ENCODE peak calls at places on chromosome 9, in five cellular contexts. A is SK-N-SH, K is K562, N is GM12878, E is HepG2. P is an unnamed sample.

GRCh38 chr9:8760000-8760767 is 960.6 kb upstream of the DMAC1 start:
- DNase-seq in N (no peak), K (no peak), E (no peak), A (no peak), P (no peak)

GRCh38 chr9:107547303-107547702 is 57.7 kb upstream of the KLF4 start:
- DNase-seq in N (no peak), K (no peak), A (no peak), E (no peak), P (no peak)

GRCh38 chr9:88716636-88717035 is 181.7 kb downstream of the NXNL2 start:
- DNase-seq in N (no peak), A (no peak), E (no peak), K (no peak), P (no peak)

GRCh38 chr9:34651876-34652602 is at the start of gene IL11RA:
- DNase-seq in K (peak; percentile 94), N (no peak), A (no peak), E (peak; percentile 92), P (peak; percentile 84)

GRCh38 chr9:3756071-3756470 is 230.3 kb upstream of the RFX3 start:
- DNase-seq in K (no peak), N (no peak), A (no peak), E (no peak), P (no peak)

GRCh38 chr9:111914749-111915424 is 18.3 kb downstream of the UGCG start:
- DNase-seq in A (peak; percentile 38), E (no peak), N (no peak), K (peak; percentile 49), P (no peak)

GRCh38 chr9:6793203-6793602 is 35.4 kb downstream of the KDM4C start:
- DNase-seq in E (no peak), A (no peak), N (no peak), K (no peak), P (no peak)

GRCh38 chr9:105679406-105680022 is 14.8 kb upstream of the TMEM38B start:
- DNase-seq in K (no peak), A (no peak), N (no peak), E (peak; percentile 89), P (no peak)

GRCh38 chr9:115633099-115633498 is 515.1 kb upstream of the TNC start:
- DNase-seq in E (no peak), K (no peak), A (no peak), N (no peak), P (peak; percentile 33)

GRCh38 chr9:684950-685340 is 156.6 kb upstream of the DMRT1 start:
- DNase-seq in E (peak; percentile 59), N (no peak), K (no peak), A (no peak), P (peak; percentile 88)

GRCh38 chr9:89405832-89406231 is 87.5 kb downstream of the SECISBP2 start:
- DNase-seq in A (peak; percentile 57), K (no peak), N (no peak), E (no peak), P (no peak)

GRCh38 chr9:95724253-95724991 is 151.1 kb upstream of the ERCC6L2 start:
- DNase-seq in A (no peak), E (peak; percentile 93), K (no peak), N (peak; percentile 83), P (no peak)

GRCh38 chr9:36136277-36136893 is at the start of gene GLIPR2:
- DNase-seq in E (peak; percentile 18), A (peak; percentile 92), K (peak; percentile 78), N (no peak), P (peak; percentile 65)

DNA sequence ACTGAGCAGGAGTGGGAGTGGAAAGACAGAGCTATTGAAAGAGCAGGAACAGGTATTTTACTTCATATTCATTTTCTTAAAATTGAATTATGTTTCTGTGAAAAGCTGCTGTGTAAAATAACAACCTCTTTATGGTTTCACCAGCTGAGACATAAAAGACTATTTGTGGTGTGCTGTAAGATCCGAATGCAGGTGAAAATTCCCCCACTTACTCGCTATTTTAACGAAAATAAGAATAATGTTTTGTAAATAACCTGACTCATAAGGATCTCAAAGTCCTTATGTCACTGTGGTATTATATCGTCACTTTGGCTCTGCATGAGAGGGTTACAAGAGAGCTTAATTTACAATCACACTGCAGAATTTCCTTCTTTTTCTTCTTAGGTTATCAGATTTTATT is 65.3 kb upstream of the NFIB start:
- DNase-seq in K (no peak), E (no peak), N (no peak), A (no peak), P (no peak)
- TF ChIP-seq SMC3 in K (no peak), E (no peak), N (no peak), A (no peak), P (no peak)

GRCh38 chr9:91843623-91844111 is 106.4 kb downstream of the ROR2 start:
- DNase-seq in A (peak; percentile 76), E (no peak), K (no peak), N (no peak), P (no peak)
- TF ChIP-seq MXI1 in A (peak; percentile 59), E (no peak), K (no peak), N (no peak), P (no peak)

GRCh38 chr9:121744687-121745395 is 93.4 kb downstream of the DAB2IP start:
- DNase-seq in E (peak; percentile 61), N (no peak), A (no peak), K (no peak), P (peak; percentile 73)
- TF ChIP-seq SMC3 in E (no peak), N (no peak), A (no peak), K (no peak), P (no peak)

GRCh38 chr9:134971196-134971595 is 53.5 kb upstream of the FCN1 start:
- DNase-seq in A (no peak), K (no peak), N (no peak), E (no peak), P (no peak)
- TF ChIP-seq MXI1 in A (no peak), K (no peak), N (no peak), E (no peak), P (no peak)

GRCh38 chr9:132955123-132955522 is 10.7 kb upstream of the TSC1 start:
- DNase-seq in N (no peak), A (no peak), K (no peak), E (no peak), P (no peak)
- TF ChIP-seq SMC3 in N (no peak), A (no peak), K (no peak), E (no peak), P (no peak)